ENCODE peak calls at places on chromosome 15, in ten cellular contexts. One of them, this sample, is unnamed.
A peak's percentile ranks its signal among the peaks of the same experiment; 100 is the strongest.

GRCh38 chr15:62436235-62436634 is 271.1 kb upstream of the C2CD4B start:
- DNase-seq in HCEC 1CT: no peak
- DNase-seq in heart left ventricle: no peak
- DNase-seq in stimulated activated CD4-positive, alpha-beta T cell treated with anti-CD3 and anti-CD28 coated beads, Interleukin-1b, Interleukin-23, amount 100 ng/mL, for 24 hours: no peak
- DNase-seq in T-helper 2 cell: no peak
- DNase-seq in natural killer cell: no peak
- DNase-seq in CD8-positive, alpha-beta T cell: no peak
- DNase-seq in ELR: no peak
- DNase-seq in T-helper 9 cell: no peak
- DNase-seq in activated CD8-positive, alpha-beta T cell treated with anti-CD3 and anti-CD28 coated beads for 36 hours: no peak
- DNase-seq in this sample: no peak

GRCh38 chr15:92889390-92890113 is 10.6 kb upstream of the CHD2 start:
- DNase-seq in HCEC 1CT: peak; percentile 0
- DNase-seq in heart left ventricle: no peak
- DNase-seq in stimulated activated CD4-positive, alpha-beta T cell treated with anti-CD3 and anti-CD28 coated beads, Interleukin-1b, Interleukin-23, amount 100 ng/mL, for 24 hours: no peak
- DNase-seq in T-helper 2 cell: no peak
- DNase-seq in natural killer cell: no peak
- DNase-seq in CD8-positive, alpha-beta T cell: no peak
- DNase-seq in ELR: no peak
- DNase-seq in T-helper 9 cell: no peak
- DNase-seq in activated CD8-positive, alpha-beta T cell treated with anti-CD3 and anti-CD28 coated beads for 36 hours: no peak
- DNase-seq in this sample: no peak

GRCh38 chr15:63133786-63134185 is 12.1 kb downstream of the LACTB start:
- DNase-seq in HCEC 1CT: peak; percentile 71
- DNase-seq in heart left ventricle: no peak
- DNase-seq in stimulated activated CD4-positive, alpha-beta T cell treated with anti-CD3 and anti-CD28 coated beads, Interleukin-1b, Interleukin-23, amount 100 ng/mL, for 24 hours: no peak
- DNase-seq in T-helper 2 cell: no peak
- DNase-seq in natural killer cell: no peak
- DNase-seq in CD8-positive, alpha-beta T cell: no peak
- DNase-seq in ELR: peak; percentile 71
- DNase-seq in T-helper 9 cell: no peak
- DNase-seq in activated CD8-positive, alpha-beta T cell treated with anti-CD3 and anti-CD28 coated beads for 36 hours: no peak
- DNase-seq in this sample: peak; percentile 43

GRCh38 chr15:85667491-85668424 is 127.0 kb downstream of the KLHL25 start:
- DNase-seq in HCEC 1CT: peak; percentile 97
- DNase-seq in heart left ventricle: peak; percentile 69
- DNase-seq in stimulated activated CD4-positive, alpha-beta T cell treated with anti-CD3 and anti-CD28 coated beads, Interleukin-1b, Interleukin-23, amount 100 ng/mL, for 24 hours: no peak
- DNase-seq in T-helper 2 cell: peak; percentile 78
- DNase-seq in natural killer cell: peak; percentile 42
- DNase-seq in CD8-positive, alpha-beta T cell: peak; percentile 60
- DNase-seq in ELR: peak; percentile 98
- DNase-seq in T-helper 9 cell: peak; percentile 45
- DNase-seq in activated CD8-positive, alpha-beta T cell treated with anti-CD3 and anti-CD28 coated beads for 36 hours: peak; percentile 79
- DNase-seq in this sample: peak; percentile 89

GRCh38 chr15:62895139-62895866 is 147.2 kb upstream of the TPM1 start:
- DNase-seq in HCEC 1CT: peak; percentile 79
- DNase-seq in heart left ventricle: no peak
- DNase-seq in stimulated activated CD4-positive, alpha-beta T cell treated with anti-CD3 and anti-CD28 coated beads, Interleukin-1b, Interleukin-23, amount 100 ng/mL, for 24 hours: no peak
- DNase-seq in T-helper 2 cell: no peak
- DNase-seq in natural killer cell: no peak
- DNase-seq in CD8-positive, alpha-beta T cell: no peak
- DNase-seq in ELR: peak; percentile 85
- DNase-seq in T-helper 9 cell: no peak
- DNase-seq in activated CD8-positive, alpha-beta T cell treated with anti-CD3 and anti-CD28 coated beads for 36 hours: no peak
- DNase-seq in this sample: peak; percentile 76

GRCh38 chr15:69976366-69976994 is 121.2 kb downstream of the TLE3 start:
- DNase-seq in HCEC 1CT: peak; percentile 15
- DNase-seq in heart left ventricle: peak; percentile 26
- DNase-seq in stimulated activated CD4-positive, alpha-beta T cell treated with anti-CD3 and anti-CD28 coated beads, Interleukin-1b, Interleukin-23, amount 100 ng/mL, for 24 hours: peak; percentile 38
- DNase-seq in T-helper 2 cell: no peak
- DNase-seq in natural killer cell: no peak
- DNase-seq in CD8-positive, alpha-beta T cell: peak; percentile 51
- DNase-seq in ELR: peak; percentile 58
- DNase-seq in T-helper 9 cell: peak; percentile 31
- DNase-seq in activated CD8-positive, alpha-beta T cell treated with anti-CD3 and anti-CD28 coated beads for 36 hours: peak; percentile 78
- DNase-seq in this sample: peak; percentile 25

GRCh38 chr15:101059381-101060341 is 140.5 kb downstream of the LRRK1 start:
- DNase-seq in HCEC 1CT: no peak
- DNase-seq in heart left ventricle: no peak
- DNase-seq in stimulated activated CD4-positive, alpha-beta T cell treated with anti-CD3 and anti-CD28 coated beads, Interleukin-1b, Interleukin-23, amount 100 ng/mL, for 24 hours: no peak
- DNase-seq in T-helper 2 cell: no peak
- DNase-seq in natural killer cell: no peak
- DNase-seq in CD8-positive, alpha-beta T cell: no peak
- DNase-seq in ELR: no peak
- DNase-seq in T-helper 9 cell: no peak
- DNase-seq in activated CD8-positive, alpha-beta T cell treated with anti-CD3 and anti-CD28 coated beads for 36 hours: no peak
- DNase-seq in this sample: no peak

GRCh38 chr15:57054351-57054750 is 135.9 kb downstream of the TCF12 start:
- DNase-seq in HCEC 1CT: no peak
- DNase-seq in heart left ventricle: no peak
- DNase-seq in stimulated activated CD4-positive, alpha-beta T cell treated with anti-CD3 and anti-CD28 coated beads, Interleukin-1b, Interleukin-23, amount 100 ng/mL, for 24 hours: no peak
- DNase-seq in T-helper 2 cell: no peak
- DNase-seq in natural killer cell: no peak
- DNase-seq in CD8-positive, alpha-beta T cell: no peak
- DNase-seq in ELR: no peak
- DNase-seq in T-helper 9 cell: no peak
- DNase-seq in activated CD8-positive, alpha-beta T cell treated with anti-CD3 and anti-CD28 coated beads for 36 hours: no peak
- DNase-seq in this sample: no peak

GRCh38 chr15:40927497-40928346 is 1.4 kb upstream of the DLL4 start:
- DNase-seq in HCEC 1CT: no peak
- DNase-seq in heart left ventricle: no peak
- DNase-seq in stimulated activated CD4-positive, alpha-beta T cell treated with anti-CD3 and anti-CD28 coated beads, Interleukin-1b, Interleukin-23, amount 100 ng/mL, for 24 hours: no peak
- DNase-seq in T-helper 2 cell: no peak
- DNase-seq in natural killer cell: no peak
- DNase-seq in CD8-positive, alpha-beta T cell: no peak
- DNase-seq in ELR: no peak
- DNase-seq in T-helper 9 cell: no peak
- DNase-seq in activated CD8-positive, alpha-beta T cell treated with anti-CD3 and anti-CD28 coated beads for 36 hours: peak; percentile 20
- DNase-seq in this sample: no peak

GRCh38 chr15:40787344-40787841 is 17.6 kb downstream of the C15orf62 start:
- DNase-seq in HCEC 1CT: peak; percentile 38
- DNase-seq in heart left ventricle: no peak
- DNase-seq in stimulated activated CD4-positive, alpha-beta T cell treated with anti-CD3 and anti-CD28 coated beads, Interleukin-1b, Interleukin-23, amount 100 ng/mL, for 24 hours: no peak
- DNase-seq in T-helper 2 cell: peak; percentile 51
- DNase-seq in natural killer cell: no peak
- DNase-seq in CD8-positive, alpha-beta T cell: peak; percentile 57
- DNase-seq in ELR: peak; percentile 75
- DNase-seq in T-helper 9 cell: peak; percentile 24
- DNase-seq in activated CD8-positive, alpha-beta T cell treated with anti-CD3 and anti-CD28 coated beads for 36 hours: peak; percentile 84
- DNase-seq in this sample: peak; percentile 89

GRCh38 chr15:68598171-68599152 is 19.7 kb downstream of the CORO2B start:
- DNase-seq in HCEC 1CT: no peak
- DNase-seq in heart left ventricle: no peak
- DNase-seq in stimulated activated CD4-positive, alpha-beta T cell treated with anti-CD3 and anti-CD28 coated beads, Interleukin-1b, Interleukin-23, amount 100 ng/mL, for 24 hours: no peak
- DNase-seq in T-helper 2 cell: no peak
- DNase-seq in natural killer cell: no peak
- DNase-seq in CD8-positive, alpha-beta T cell: no peak
- DNase-seq in ELR: no peak
- DNase-seq in T-helper 9 cell: no peak
- DNase-seq in activated CD8-positive, alpha-beta T cell treated with anti-CD3 and anti-CD28 coated beads for 36 hours: no peak
- DNase-seq in this sample: no peak

GRCh38 chr15:70160803-70161565 is 63.3 kb upstream of the TLE3 start:
- DNase-seq in HCEC 1CT: no peak
- DNase-seq in heart left ventricle: peak; percentile 51
- DNase-seq in stimulated activated CD4-positive, alpha-beta T cell treated with anti-CD3 and anti-CD28 coated beads, Interleukin-1b, Interleukin-23, amount 100 ng/mL, for 24 hours: no peak
- DNase-seq in T-helper 2 cell: no peak
- DNase-seq in natural killer cell: no peak
- DNase-seq in CD8-positive, alpha-beta T cell: no peak
- DNase-seq in ELR: no peak
- DNase-seq in T-helper 9 cell: no peak
- DNase-seq in activated CD8-positive, alpha-beta T cell treated with anti-CD3 and anti-CD28 coated beads for 36 hours: no peak
- DNase-seq in this sample: no peak

GRCh38 chr15:71044006-71044405 is 71.3 kb upstream of the THSD4 start:
- DNase-seq in HCEC 1CT: peak; percentile 89
- DNase-seq in heart left ventricle: no peak
- DNase-seq in stimulated activated CD4-positive, alpha-beta T cell treated with anti-CD3 and anti-CD28 coated beads, Interleukin-1b, Interleukin-23, amount 100 ng/mL, for 24 hours: no peak
- DNase-seq in T-helper 2 cell: no peak
- DNase-seq in natural killer cell: no peak
- DNase-seq in CD8-positive, alpha-beta T cell: no peak
- DNase-seq in ELR: peak; percentile 70
- DNase-seq in T-helper 9 cell: no peak
- DNase-seq in activated CD8-positive, alpha-beta T cell treated with anti-CD3 and anti-CD28 coated beads for 36 hours: no peak
- DNase-seq in this sample: no peak

GRCh38 chr15:71093089-71094024 is 21.9 kb upstream of the THSD4 start:
- DNase-seq in HCEC 1CT: peak; percentile 83
- DNase-seq in heart left ventricle: no peak
- DNase-seq in stimulated activated CD4-positive, alpha-beta T cell treated with anti-CD3 and anti-CD28 coated beads, Interleukin-1b, Interleukin-23, amount 100 ng/mL, for 24 hours: no peak
- DNase-seq in T-helper 2 cell: no peak
- DNase-seq in natural killer cell: no peak
- DNase-seq in CD8-positive, alpha-beta T cell: no peak
- DNase-seq in ELR: peak; percentile 86
- DNase-seq in T-helper 9 cell: no peak
- DNase-seq in activated CD8-positive, alpha-beta T cell treated with anti-CD3 and anti-CD28 coated beads for 36 hours: no peak
- DNase-seq in this sample: peak; percentile 86

GRCh38 chr15:31434418-31435255 is 108.0 kb downstream of the KLF13 start:
- DNase-seq in HCEC 1CT: peak; percentile 87
- DNase-seq in heart left ventricle: no peak
- DNase-seq in stimulated activated CD4-positive, alpha-beta T cell treated with anti-CD3 and anti-CD28 coated beads, Interleukin-1b, Interleukin-23, amount 100 ng/mL, for 24 hours: peak; percentile 59
- DNase-seq in T-helper 2 cell: peak; percentile 92
- DNase-seq in natural killer cell: peak; percentile 78
- DNase-seq in CD8-positive, alpha-beta T cell: peak; percentile 82
- DNase-seq in ELR: peak; percentile 94
- DNase-seq in T-helper 9 cell: peak; percentile 66
- DNase-seq in activated CD8-positive, alpha-beta T cell treated with anti-CD3 and anti-CD28 coated beads for 36 hours: peak; percentile 99
- DNase-seq in this sample: peak; percentile 41

GRCh38 chr15:67805871-67806538 is 19.3 kb upstream of the SKOR1 start:
- DNase-seq in HCEC 1CT: no peak
- DNase-seq in heart left ventricle: no peak
- DNase-seq in stimulated activated CD4-positive, alpha-beta T cell treated with anti-CD3 and anti-CD28 coated beads, Interleukin-1b, Interleukin-23, amount 100 ng/mL, for 24 hours: no peak
- DNase-seq in T-helper 2 cell: no peak
- DNase-seq in natural killer cell: no peak
- DNase-seq in CD8-positive, alpha-beta T cell: no peak
- DNase-seq in ELR: no peak
- DNase-seq in T-helper 9 cell: no peak
- DNase-seq in activated CD8-positive, alpha-beta T cell treated with anti-CD3 and anti-CD28 coated beads for 36 hours: no peak
- DNase-seq in this sample: no peak

GRCh38 chr15:56150204-56150603 is 93.5 kb downstream of the RFX7 start:
- DNase-seq in HCEC 1CT: no peak
- DNase-seq in heart left ventricle: no peak
- DNase-seq in stimulated activated CD4-positive, alpha-beta T cell treated with anti-CD3 and anti-CD28 coated beads, Interleukin-1b, Interleukin-23, amount 100 ng/mL, for 24 hours: no peak
- DNase-seq in T-helper 2 cell: no peak
- DNase-seq in natural killer cell: no peak
- DNase-seq in CD8-positive, alpha-beta T cell: no peak
- DNase-seq in ELR: no peak
- DNase-seq in T-helper 9 cell: no peak
- DNase-seq in activated CD8-positive, alpha-beta T cell treated with anti-CD3 and anti-CD28 coated beads for 36 hours: no peak
- DNase-seq in this sample: no peak

GRCh38 chr15:58731756-58732535 is 17.6 kb downstream of the ADAM10 start:
- DNase-seq in HCEC 1CT: peak; percentile 73
- DNase-seq in heart left ventricle: no peak
- DNase-seq in stimulated activated CD4-positive, alpha-beta T cell treated with anti-CD3 and anti-CD28 coated beads, Interleukin-1b, Interleukin-23, amount 100 ng/mL, for 24 hours: no peak
- DNase-seq in T-helper 2 cell: no peak
- DNase-seq in natural killer cell: no peak
- DNase-seq in CD8-positive, alpha-beta T cell: no peak
- DNase-seq in ELR: peak; percentile 81
- DNase-seq in T-helper 9 cell: no peak
- DNase-seq in activated CD8-positive, alpha-beta T cell treated with anti-CD3 and anti-CD28 coated beads for 36 hours: no peak
- DNase-seq in this sample: peak; percentile 68

GRCh38 chr15:70099966-70100494 is 2.3 kb upstream of the TLE3 start:
- DNase-seq in HCEC 1CT: no peak
- DNase-seq in heart left ventricle: no peak
- DNase-seq in stimulated activated CD4-positive, alpha-beta T cell treated with anti-CD3 and anti-CD28 coated beads, Interleukin-1b, Interleukin-23, amount 100 ng/mL, for 24 hours: no peak
- DNase-seq in T-helper 2 cell: no peak
- DNase-seq in natural killer cell: no peak
- DNase-seq in CD8-positive, alpha-beta T cell: no peak
- DNase-seq in ELR: peak; percentile 29
- DNase-seq in T-helper 9 cell: no peak
- DNase-seq in activated CD8-positive, alpha-beta T cell treated with anti-CD3 and anti-CD28 coated beads for 36 hours: peak; percentile 46
- DNase-seq in this sample: no peak

GRCh38 chr15:36291501-36291900 is 287.9 kb upstream of the CDIN1 start:
- DNase-seq in HCEC 1CT: no peak
- DNase-seq in heart left ventricle: no peak
- DNase-seq in stimulated activated CD4-positive, alpha-beta T cell treated with anti-CD3 and anti-CD28 coated beads, Interleukin-1b, Interleukin-23, amount 100 ng/mL, for 24 hours: no peak
- DNase-seq in T-helper 2 cell: no peak
- DNase-seq in natural killer cell: no peak
- DNase-seq in CD8-positive, alpha-beta T cell: no peak
- DNase-seq in ELR: no peak
- DNase-seq in T-helper 9 cell: no peak
- DNase-seq in activated CD8-positive, alpha-beta T cell treated with anti-CD3 and anti-CD28 coated beads for 36 hours: no peak
- DNase-seq in this sample: no peak

GRCh38 chr15:67834249-67834592 is 5.6 kb downstream of the RNU6-1 start:
- DNase-seq in HCEC 1CT: no peak
- DNase-seq in heart left ventricle: no peak
- DNase-seq in stimulated activated CD4-positive, alpha-beta T cell treated with anti-CD3 and anti-CD28 coated beads, Interleukin-1b, Interleukin-23, amount 100 ng/mL, for 24 hours: no peak
- DNase-seq in T-helper 2 cell: no peak
- DNase-seq in natural killer cell: no peak
- DNase-seq in CD8-positive, alpha-beta T cell: no peak
- DNase-seq in ELR: no peak
- DNase-seq in T-helper 9 cell: no peak
- DNase-seq in activated CD8-positive, alpha-beta T cell treated with anti-CD3 and anti-CD28 coated beads for 36 hours: no peak
- DNase-seq in this sample: no peak

GRCh38 chr15:27844018-27844666 is 255.0 kb downstream of the OCA2 start:
- DNase-seq in HCEC 1CT: peak; percentile 5
- DNase-seq in heart left ventricle: no peak
- DNase-seq in stimulated activated CD4-positive, alpha-beta T cell treated with anti-CD3 and anti-CD28 coated beads, Interleukin-1b, Interleukin-23, amount 100 ng/mL, for 24 hours: no peak
- DNase-seq in T-helper 2 cell: no peak
- DNase-seq in natural killer cell: no peak
- DNase-seq in CD8-positive, alpha-beta T cell: no peak
- DNase-seq in ELR: peak; percentile 15
- DNase-seq in T-helper 9 cell: no peak
- DNase-seq in activated CD8-positive, alpha-beta T cell treated with anti-CD3 and anti-CD28 coated beads for 36 hours: no peak
- DNase-seq in this sample: peak; percentile 38

GRCh38 chr15:78673917-78674444 is 33.0 kb upstream of the CHRNB4 start:
- DNase-seq in HCEC 1CT: no peak
- DNase-seq in heart left ventricle: no peak
- DNase-seq in stimulated activated CD4-positive, alpha-beta T cell treated with anti-CD3 and anti-CD28 coated beads, Interleukin-1b, Interleukin-23, amount 100 ng/mL, for 24 hours: no peak
- DNase-seq in T-helper 2 cell: no peak
- DNase-seq in natural killer cell: no peak
- DNase-seq in CD8-positive, alpha-beta T cell: no peak
- DNase-seq in ELR: no peak
- DNase-seq in T-helper 9 cell: no peak
- DNase-seq in activated CD8-positive, alpha-beta T cell treated with anti-CD3 and anti-CD28 coated beads for 36 hours: no peak
- DNase-seq in this sample: no peak

GRCh38 chr15:62758952-62759349 is 283.6 kb upstream of the TPM1 start:
- DNase-seq in HCEC 1CT: no peak
- DNase-seq in heart left ventricle: no peak
- DNase-seq in stimulated activated CD4-positive, alpha-beta T cell treated with anti-CD3 and anti-CD28 coated beads, Interleukin-1b, Interleukin-23, amount 100 ng/mL, for 24 hours: no peak
- DNase-seq in T-helper 2 cell: no peak
- DNase-seq in natural killer cell: no peak
- DNase-seq in CD8-positive, alpha-beta T cell: no peak
- DNase-seq in ELR: no peak
- DNase-seq in T-helper 9 cell: no peak
- DNase-seq in activated CD8-positive, alpha-beta T cell treated with anti-CD3 and anti-CD28 coated beads for 36 hours: no peak
- DNase-seq in this sample: no peak

GRCh38 chr15:58298883-58299282 is 132.9 kb upstream of the LIPC start:
- DNase-seq in HCEC 1CT: no peak
- DNase-seq in heart left ventricle: no peak
- DNase-seq in stimulated activated CD4-positive, alpha-beta T cell treated with anti-CD3 and anti-CD28 coated beads, Interleukin-1b, Interleukin-23, amount 100 ng/mL, for 24 hours: no peak
- DNase-seq in T-helper 2 cell: no peak
- DNase-seq in natural killer cell: no peak
- DNase-seq in CD8-positive, alpha-beta T cell: no peak
- DNase-seq in ELR: no peak
- DNase-seq in T-helper 9 cell: no peak
- DNase-seq in activated CD8-positive, alpha-beta T cell treated with anti-CD3 and anti-CD28 coated beads for 36 hours: no peak
- DNase-seq in this sample: no peak

GRCh38 chr15:28911295-28911979 is 25.7 kb downstream of the APBA2 start:
- DNase-seq in HCEC 1CT: no peak
- DNase-seq in heart left ventricle: no peak
- DNase-seq in stimulated activated CD4-positive, alpha-beta T cell treated with anti-CD3 and anti-CD28 coated beads, Interleukin-1b, Interleukin-23, amount 100 ng/mL, for 24 hours: no peak
- DNase-seq in T-helper 2 cell: no peak
- DNase-seq in natural killer cell: no peak
- DNase-seq in CD8-positive, alpha-beta T cell: no peak
- DNase-seq in ELR: no peak
- DNase-seq in T-helper 9 cell: no peak
- DNase-seq in activated CD8-positive, alpha-beta T cell treated with anti-CD3 and anti-CD28 coated beads for 36 hours: no peak
- DNase-seq in this sample: no peak

GRCh38 chr15:79041598-79042175 is 48.9 kb downstream of the RASGRF1 start:
- DNase-seq in HCEC 1CT: no peak
- DNase-seq in heart left ventricle: no peak
- DNase-seq in stimulated activated CD4-positive, alpha-beta T cell treated with anti-CD3 and anti-CD28 coated beads, Interleukin-1b, Interleukin-23, amount 100 ng/mL, for 24 hours: no peak
- DNase-seq in T-helper 2 cell: no peak
- DNase-seq in natural killer cell: no peak
- DNase-seq in CD8-positive, alpha-beta T cell: no peak
- DNase-seq in ELR: no peak
- DNase-seq in T-helper 9 cell: no peak
- DNase-seq in activated CD8-positive, alpha-beta T cell treated with anti-CD3 and anti-CD28 coated beads for 36 hours: no peak
- DNase-seq in this sample: no peak

This sample was measured in A172.